ENCODE peak calls at places on chromosomes 13 and 19, in seven cellular contexts. P is stimulated activated CD4-positive, alpha-beta T cell treated with anti-CD3 and anti-CD28 coated beads, Interleukin-1b, Interleukin-23, amount 100 ng/mL, for 24 hours; H is anterior cingulate cortex; A is kidney; B is cardiac muscle cell; Z is NCI-H1048; C is colonic mucosa. N is an unnamed sample.

GRCh38 chr19:30906871-30907270 is 442.4 kb downstream of the TSHZ3 start:
- DNase-seq in P (no peak), H (no peak), A (no peak), C (no peak), B (no peak), Z (no peak), N (no peak)

GRCh38 chr13:27839809-27840467 is 47.7 kb downstream of the GSX1 start:
- DNase-seq in H (no peak), A (no peak), P (no peak), C (no peak), B (no peak), Z (no peak), N (no peak)

GRCh38 chr13:85386424-85386823 is 412.8 kb downstream of the SLITRK6 start:
- DNase-seq in Z (no peak), B (peak; percentile 5), H (no peak), A (no peak), C (no peak), P (no peak), N (no peak)

GRCh38 chr13:32228330-32229041 is 86.7 kb downstream of the ZAR1L start:
- DNase-seq in B (no peak), P (no peak), A (no peak), H (no peak), C (no peak), Z (no peak), N (no peak)

GRCh38 chr19:1016647-1017114 is 4.2 kb downstream of the TMEM259 start:
- DNase-seq in C (peak; percentile 52), B (no peak), H (peak; percentile 19), A (peak; percentile 82), P (no peak), Z (no peak), N (no peak)

GRCh38 chr19:40740747-40741146 is 9.5 kb downstream of the ACTMAP start:
- DNase-seq in C (peak; percentile 45), P (no peak), B (no peak), A (no peak), Z (no peak), H (peak; percentile 49), N (no peak)

GRCh38 chr13:35697281-35697680 is 220.8 kb upstream of the MAB21L1 start:
- DNase-seq in C (no peak), B (no peak), P (no peak), Z (no peak), A (no peak), H (no peak), N (no peak)

GRCh38 chr19:10946964-10947657 is 13.7 kb upstream of the SMARCA4 start:
- DNase-seq in C (no peak), H (no peak), B (no peak), A (no peak), Z (no peak), P (no peak), N (no peak)

GRCh38 chr19:11264452-11265176 is 2.3 kb upstream of the DOCK6 start:
- DNase-seq in C (peak; percentile 92), B (no peak), A (peak; percentile 95), H (no peak), Z (no peak), P (no peak), N (no peak)

GRCh38 chr19:10007811-10008211 is 2.5 kb downstream of the COL5A3 start:
- DNase-seq in B (no peak), C (no peak), Z (no peak), H (no peak), P (no peak), A (peak; percentile 86), N (no peak)

GRCh38 chr13:106143392-106143791 is 392.1 kb downstream of the EFNB2 start:
- DNase-seq in A (no peak), B (no peak), H (no peak), P (no peak), C (no peak), Z (peak; percentile 47), N (no peak)

GRCh38 chr13:69857188-69857821 is 250.3 kb upstream of the ATXN8OS start:
- DNase-seq in H (no peak), A (no peak), B (peak; percentile 86), Z (peak; percentile 50), P (no peak), C (no peak), N (no peak)

GRCh38 chr13:99864627-99864990 is 107.0 kb downstream of the ZIC5 start:
- DNase-seq in B (no peak), Z (no peak), C (no peak), P (no peak), H (no peak), A (no peak), N (no peak)

GRCh38 chr13:109275848-109276247 is 510.5 kb downstream of the IRS2 start:
- DNase-seq in P (no peak), A (no peak), B (peak; percentile 14), Z (no peak), C (no peak), H (no peak), N (no peak)

GRCh38 chr13:27928805-27929753 is 9.3 kb downstream of the PDX1 start:
- DNase-seq in Z (no peak), C (no peak), A (no peak), H (no peak), P (no peak), B (no peak), N (no peak)

GRCh38 chr13:73146705-73147104 is 87.9 kb downstream of the KLF5 start:
- DNase-seq in P (no peak), C (no peak), Z (no peak), A (no peak), H (no peak), B (no peak), N (no peak)

GRCh38 chr19:8641908-8642547 is 11.6 kb downstream of the NFILZ start:
- DNase-seq in H (no peak), B (peak; percentile 33), A (no peak), P (no peak), C (no peak), Z (no peak), N (no peak)

GRCh38 chr19:49718511-49718910 is 27.6 kb downstream of the CPT1C start:
- DNase-seq in H (no peak), B (no peak), A (no peak), P (no peak), Z (no peak), C (no peak), N (no peak)

GRCh38 chr19:1014161-1015060 is 6.5 kb downstream of the TMEM259 start:
- DNase-seq in A (peak; percentile 68), B (no peak), C (no peak), P (no peak), Z (no peak), H (no peak), N (no peak)

GRCh38 chr13:51364404-51365008 is 25.0 kb downstream of the SERPINE3 start:
- DNase-seq in A (no peak), H (no peak), B (no peak), Z (no peak), P (no peak), C (no peak), N (no peak)

GRCh38 chr13:96958286-96958891 is 35.9 kb downstream of the OXGR1 start:
- DNase-seq in B (peak; percentile 71), Z (peak; percentile 30), A (no peak), P (no peak), H (no peak), C (no peak), N (no peak)

GRCh38 chr13:77056382-77056781 is 29.4 kb upstream of the FBXL3 start:
- DNase-seq in Z (no peak), A (no peak), B (no peak), C (no peak), H (no peak), P (no peak), N (no peak)

GRCh38 chr13:101523732-101524131 is 71.3 kb downstream of the ITGBL1 start:
- DNase-seq in H (peak; percentile 34), Z (no peak), A (no peak), P (no peak), C (no peak), B (no peak), N (no peak)

GRCh38 chr19:11420894-11421606 is 1.9 kb upstream of the RGL3 start:
- DNase-seq in Z (no peak), A (no peak), B (no peak), H (no peak), C (peak; percentile 40), P (no peak), N (no peak)

GRCh38 chr19:16233081-16233776 is 35.5 kb downstream of the AP1M1 start:
- DNase-seq in Z (no peak), P (no peak), C (no peak), H (no peak), A (no peak), B (no peak), N (no peak)

GRCh38 chr13:50690020-50690419 is 153.5 kb downstream of the DLEU7 start:
- DNase-seq in Z (no peak), C (no peak), B (no peak), A (no peak), P (no peak), H (no peak), N (no peak)

GRCh38 chr13:71115301-71115700 is 751.7 kb downstream of the DACH1 start:
- DNase-seq in C (no peak), Z (no peak), H (no peak), B (no peak), P (no peak), A (no peak), N (no peak)

GRCh38 chr13:23789576-23790346 is 99.4 kb downstream of the MIPEP start:
- DNase-seq in B (no peak), C (no peak), Z (no peak), P (no peak), A (no peak), H (no peak), N (no peak)

GRCh38 chr13:47472516-47472915 is 528.6 kb downstream of the SUCLA2 start:
- DNase-seq in P (no peak), C (no peak), Z (no peak), A (no peak), B (no peak), H (no peak), N (no peak)

GRCh38 chr13:42600943-42601342 is 27.0 kb downstream of the TNFSF11 start:
- DNase-seq in P (no peak), B (no peak), H (no peak), Z (no peak), C (no peak), A (no peak), N (no peak)

GRCh38 chr19:42254083-42254849 is 662 bp downstream of the ERF start:
- DNase-seq in H (peak; percentile 78), A (peak; percentile 92), P (peak; percentile 52), C (peak; percentile 86), Z (no peak), B (peak; percentile 89), N (peak; percentile 70)

GRCh38 chr13:113084943-113085540 is 20.5 kb upstream of the F7 start:
- DNase-seq in A (peak; percentile 55), C (no peak), H (no peak), P (no peak), Z (no peak), B (no peak), N (no peak)

GRCh38 chr13:75770164-75771145 is 134.3 kb downstream of the LMO7 start:
- DNase-seq in A (no peak), C (no peak), Z (no peak), P (no peak), B (no peak), H (no peak), N (no peak)

N was measured in T-helper 9 cell.